ENCODE peak calls at places on chromosomes 1 and 21, in five cellular contexts. C is OCI-LY7, R is adrenal gland, O is upper lobe of left lung, Z is lung. A is an unnamed sample.

GRCh38 chr1:178646821-178647220 is 78.2 kb upstream of the RALGPS2 start:
- DNase-seq in C (no peak), R (no peak), O (no peak), Z (no peak), A (no peak)

GRCh38 chr21:38937286-38937790 is 131.6 kb downstream of the ETS2 start:
- DNase-seq in C (no peak), R (no peak), O (no peak), Z (no peak), A (no peak)

GRCh38 chr1:9655127-9655723 is 3.7 kb downstream of the PIK3CD start:
- DNase-seq in C (peak; percentile 49), R (no peak), O (no peak), Z (no peak), A (no peak)

GRCh38 chr1:54314691-54315455 is 91.3 kb downstream of the SSBP3 start:
- DNase-seq in C (no peak), R (no peak), O (no peak), Z (peak; percentile 58), A (no peak)

GRCh38 chr1:27525296-27526271 is 35.6 kb upstream of the WASF2 start:
- DNase-seq in C (peak; percentile 87), R (peak; percentile 59), O (peak; percentile 88), Z (no peak), A (no peak)

GRCh38 chr1:243628476-243628907 is 221.6 kb downstream of the AKT3 start:
- DNase-seq in C (no peak), R (no peak), O (no peak), Z (no peak), A (no peak)

GRCh38 chr1:95308276-95308675 is 74.3 kb downstream of the RWDD3 start:
- DNase-seq in C (no peak), R (no peak), O (no peak), Z (no peak), A (no peak)

GRCh38 chr1:221099747-221100146 is 220.5 kb downstream of the HLX start:
- DNase-seq in C (no peak), R (no peak), O (no peak), Z (no peak), A (no peak)

GRCh38 chr1:245475961-245476522 is 321.3 kb downstream of the KIF26B start:
- DNase-seq in C (no peak), R (no peak), O (no peak), Z (no peak), A (no peak)

GRCh38 chr1:199399996-199400714 is 627.4 kb upstream of the NR5A2 start:
- DNase-seq in C (peak; percentile 1), R (no peak), O (no peak), Z (no peak), A (no peak)

GRCh38 chr1:193211539-193211938 is 25.1 kb upstream of the B3GALT2 start:
- DNase-seq in C (no peak), R (no peak), O (no peak), Z (no peak), A (no peak)

GRCh38 chr1:76764638-76765572 is 102.4 kb upstream of the ST6GALNAC5 start:
- DNase-seq in C (no peak), R (no peak), O (peak; percentile 58), Z (peak; percentile 45), A (no peak)

GRCh38 chr1:41046347-41046775 is 24.8 kb upstream of the SLFNL1 start:
- DNase-seq in C (no peak), R (no peak), O (no peak), Z (peak; percentile 54), A (peak; percentile 69)

GRCh38 chr21:17466166-17466565 is 46.7 kb upstream of the CXADR start:
- DNase-seq in C (no peak), R (no peak), O (no peak), Z (no peak), A (no peak)

GRCh38 chr1:147496571-147496970 is 44.7 kb upstream of the BCL9 start:
- DNase-seq in C (peak; percentile 8), R (peak; percentile 26), O (peak; percentile 9), Z (peak; percentile 33), A (no peak)

GRCh38 chr1:222045816-222046215 is 303.9 kb upstream of the DUSP10 start:
- DNase-seq in C (no peak), R (no peak), O (no peak), Z (no peak), A (no peak)

GRCh38 chr1:84940481-84940880 is 47.5 kb upstream of the LPAR3 start:
- DNase-seq in C (no peak), R (no peak), O (no peak), Z (no peak), A (no peak)

GRCh38 chr1:46735708-46736324 is 16.9 kb upstream of the EFCAB14 start:
- DNase-seq in C (peak; percentile 51), R (peak; percentile 43), O (no peak), Z (peak; percentile 48), A (no peak)

GRCh38 chr1:71623888-71624287 is 543.1 kb upstream of the ZRANB2 start:
- DNase-seq in C (no peak), R (no peak), O (no peak), Z (no peak), A (no peak)

GRCh38 chr1:81388435-81388834 is 412.3 kb upstream of the ADGRL2 start:
- DNase-seq in C (no peak), R (no peak), O (no peak), Z (no peak), A (no peak)

GRCh38 chr1:171881466-171881865 is 40.2 kb downstream of the DNM3 start:
- DNase-seq in C (no peak), R (no peak), O (no peak), Z (no peak), A (no peak)

DNA sequence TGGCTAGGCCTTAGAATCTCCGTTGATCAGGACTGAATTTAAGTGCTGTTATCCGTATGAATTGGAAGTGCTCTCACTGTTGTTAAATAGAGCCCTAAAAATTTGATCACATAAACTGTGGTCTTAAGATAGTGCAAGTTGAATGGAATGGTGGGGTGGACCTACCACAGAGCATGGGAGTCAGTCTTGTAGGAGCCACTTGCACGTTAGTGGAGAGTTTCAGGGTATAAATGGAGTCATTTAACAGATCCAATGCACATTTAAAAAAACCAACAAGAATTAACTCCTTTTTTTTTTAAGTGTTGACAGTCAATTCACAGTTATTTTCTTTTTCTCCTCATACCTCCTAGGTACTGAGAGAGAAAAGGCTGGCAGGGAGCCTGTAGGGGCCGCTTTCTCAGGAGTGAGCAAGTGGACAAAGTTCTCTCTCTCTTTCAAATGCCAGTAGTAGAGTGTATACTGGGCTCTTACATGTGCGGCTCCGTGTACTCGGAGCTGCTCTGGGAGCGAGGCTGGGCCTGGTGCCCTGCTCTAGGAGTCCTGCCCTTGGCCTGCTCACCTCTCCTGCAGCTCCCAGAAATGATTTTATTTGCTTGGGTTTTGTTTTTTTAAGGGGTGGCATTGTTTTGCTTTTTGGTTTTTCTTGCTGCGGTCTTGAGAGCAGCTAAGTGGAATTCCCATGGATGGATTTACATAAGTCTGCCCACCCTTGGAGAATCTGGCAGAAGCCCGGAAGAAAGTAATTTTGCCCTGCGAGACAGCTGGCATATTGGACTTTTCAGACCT is 91.3 kb downstream of the ATP5PO start:
- DNase-seq in C (no peak), R (no peak), O (no peak), Z (no peak), A (no peak)
- H3K36me3 ChIP-seq in C (no peaks in the 10 kb centered on the region), R (peaks cover 14% of the 10 kb centered on the region), O (no peaks in the 10 kb centered on the region), Z (peaks cover 4% of the 10 kb centered on the region), A (no peaks in the 10 kb centered on the region)

GRCh38 chr1:37811027-37811655 is 3.1 kb upstream of the YRDC start:
- DNase-seq in C (peak; percentile 81), R (peak; percentile 53), O (no peak), Z (peak; percentile 73), A (peak; percentile 71)

GRCh38 chr1:37807220-37807554 is 403 bp upstream of the C1orf122 start:
- DNase-seq in C (no peak), R (no peak), O (no peak), Z (no peak), A (no peak)

GRCh38 chr1:37809942-37810341 is 1.9 kb upstream of the YRDC start:
- DNase-seq in C (no peak), R (no peak), O (no peak), Z (no peak), A (no peak)

GRCh38 chr1:37807555-37808368 is at the start of the genes C1orf122 and YRDC:
- DNase-seq in C (peak; percentile 95), R (peak; percentile 95), O (peak; percentile 98), Z (peak; percentile 95), A (peak; percentile 94)

DNA sequence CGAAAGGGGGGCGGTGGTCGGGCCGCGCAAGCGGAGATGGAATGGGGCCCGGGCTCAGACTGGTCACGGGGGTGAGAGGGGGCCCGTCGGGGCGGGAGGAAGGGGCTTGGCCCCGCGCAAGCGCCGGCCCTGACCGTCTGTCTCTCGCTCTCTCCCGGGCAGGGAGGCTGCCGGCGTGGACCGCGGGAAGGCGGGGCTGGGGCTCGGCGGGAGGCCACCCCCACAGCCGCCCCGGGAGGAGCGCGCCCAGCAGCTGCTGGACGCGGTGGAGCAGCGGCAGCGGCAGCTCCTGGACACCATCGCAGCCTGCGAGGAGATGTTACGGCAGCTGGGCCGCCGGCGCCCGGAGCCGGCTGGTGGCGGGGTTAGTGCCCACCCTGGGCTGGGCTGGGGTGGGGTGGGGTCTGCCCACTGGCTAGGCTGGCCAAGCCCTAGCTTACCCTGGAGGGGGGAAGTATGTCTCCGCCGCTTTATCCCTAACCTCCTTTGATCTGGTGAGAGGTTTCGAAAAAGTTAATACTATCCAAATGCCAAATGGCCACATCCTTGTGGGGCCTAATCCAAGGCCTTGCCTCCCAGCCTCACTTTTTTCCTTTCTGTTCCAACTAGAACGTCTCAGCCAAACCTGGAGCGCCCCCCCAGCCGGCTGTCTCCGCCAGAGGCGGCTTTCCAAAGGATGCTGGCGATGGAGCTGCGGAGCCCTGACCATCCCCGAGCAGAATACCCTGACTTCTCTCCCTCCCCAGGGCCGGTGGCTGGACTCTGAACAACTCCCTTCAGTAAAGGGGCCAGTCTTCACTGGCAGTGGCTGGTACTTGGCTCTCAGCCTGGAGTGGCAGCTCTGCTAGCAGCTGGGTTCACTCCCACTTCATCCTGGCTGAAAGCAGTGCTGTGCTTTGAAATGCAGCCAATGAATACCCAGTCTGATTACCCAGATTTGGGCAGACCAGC is 636 bp upstream of the YRDC start:
- DNase-seq in C (peak; percentile 37), R (peak; percentile 62), O (peak; percentile 95), Z (peak; percentile 47), A (peak; percentile 30)
- H3K36me3 ChIP-seq in C (peaks cover 52% of the 10 kb centered on the region), R (peaks cover 32% of the 10 kb centered on the region), O (peaks cover 32% of the 10 kb centered on the region), Z (peaks cover 25% of the 10 kb centered on the region), A (peaks cover 4% of the 10 kb centered on the region)

DNA sequence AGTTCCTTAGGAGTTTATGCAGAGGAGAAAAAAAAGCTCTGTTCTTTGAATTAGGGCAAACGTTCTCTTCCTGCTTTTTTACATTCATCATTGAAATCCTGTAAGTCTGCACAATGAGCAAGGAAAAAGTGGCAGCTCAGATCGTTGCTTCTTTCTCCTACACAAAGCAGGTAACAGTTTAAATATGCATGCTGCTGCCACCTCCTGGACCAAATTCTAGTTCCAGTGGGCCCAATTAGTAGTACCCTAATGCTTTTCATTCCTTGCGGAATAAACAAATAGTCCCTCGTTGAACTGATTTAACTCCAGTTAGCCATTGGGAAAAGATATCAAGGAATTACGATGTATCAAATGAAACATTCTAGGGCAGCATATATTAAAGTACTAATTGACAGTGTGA is 20.1 kb downstream of the YTHDF2 start:
- DNase-seq in C (no peak), R (no peak), O (no peak), Z (no peak), A (no peak)
- H3K36me3 ChIP-seq in C (peaks cover 99% of the 10 kb centered on the region), R (peaks cover 7% of the 10 kb centered on the region), O (no peaks in the 10 kb centered on the region), Z (peaks cover 12% of the 10 kb centered on the region), A (no peaks in the 10 kb centered on the region)

GRCh38 chr21:46660505-46660904 is 25.0 kb downstream of the PRMT2 start:
- DNase-seq in C (no peak), R (no peak), O (no peak), Z (no peak), A (no peak)

GRCh38 chr21:46656820-46657219 is 21.3 kb downstream of the PRMT2 start:
- DNase-seq in C (no peak), R (no peak), O (no peak), Z (no peak), A (no peak)

GRCh38 chr21:46650476-46651098 is 15.1 kb downstream of the PRMT2 start:
- DNase-seq in C (no peak), R (no peak), O (peak; percentile 60), Z (no peak), A (no peak)

GRCh38 chr21:46651121-46651520 is 15.6 kb downstream of the PRMT2 start:
- DNase-seq in C (no peak), R (no peak), O (peak; percentile 56), Z (no peak), A (no peak)

GRCh38 chr21:46655230-46655629 is 19.8 kb downstream of the PRMT2 start:
- DNase-seq in C (no peak), R (no peak), O (no peak), Z (no peak), A (no peak)
- H3K36me3 ChIP-seq in C (peaks cover 29% of the 10 kb centered on the region), R (peaks cover 37% of the 10 kb centered on the region), O (peaks cover 51% of the 10 kb centered on the region), Z (peaks cover 33% of the 10 kb centered on the region), A (peaks cover 8% of the 10 kb centered on the region)